ENCODE peak calls at places on chromosomes 7 and 10, in four cellular contexts. One of them, this sample, is unnamed.

GRCh38 chr7:17991866-17992648 is 35.6 kb downstream of the PRPS1L1 start:
- DNase-seq in K562: no peak
- DNase-seq in ovary: no peak
- DNase-seq in esophagus muscularis mucosa: no peak
- DNase-seq in this sample: no peak

GRCh38 chr10:15059914-15060313 is 16.2 kb downstream of the OLAH start:
- DNase-seq in K562: no peak
- DNase-seq in ovary: no peak
- DNase-seq in esophagus muscularis mucosa: no peak
- DNase-seq in this sample: no peak

GRCh38 chr10:132331259-132331955 is 586 bp upstream of the LRRC27 start:
- DNase-seq in K562: peak; percentile 99
- DNase-seq in ovary: no peak
- DNase-seq in esophagus muscularis mucosa: no peak
- DNase-seq in this sample: no peak

GRCh38 chr7:101898019-101898575 is 80.7 kb downstream of the CUX1 start:
- DNase-seq in K562: no peak
- DNase-seq in ovary: no peak
- DNase-seq in esophagus muscularis mucosa: no peak
- DNase-seq in this sample: no peak

GRCh38 chr10:2928219-2928840 is 139.0 kb upstream of the PFKP start:
- DNase-seq in K562: peak; percentile 76
- DNase-seq in ovary: peak; percentile 47
- DNase-seq in esophagus muscularis mucosa: no peak
- DNase-seq in this sample: peak; percentile 74

GRCh38 chr10:119253433-119254174 is 46.2 kb downstream of the GRK5 start:
- DNase-seq in K562: no peak
- DNase-seq in ovary: peak; percentile 87
- DNase-seq in esophagus muscularis mucosa: no peak
- DNase-seq in this sample: no peak

GRCh38 chr7:24877790-24878311 is 102.1 kb downstream of the OSBPL3 start:
- DNase-seq in K562: no peak
- DNase-seq in ovary: no peak
- DNase-seq in esophagus muscularis mucosa: no peak
- DNase-seq in this sample: no peak

GRCh38 chr7:38373155-38373554 is 99.7 kb upstream of the TARP start:
- DNase-seq in K562: no peak
- DNase-seq in ovary: no peak
- DNase-seq in esophagus muscularis mucosa: no peak
- DNase-seq in this sample: no peak

GRCh38 chr10:71596759-71597158 is 122.8 kb downstream of the C10orf105 start:
- DNase-seq in K562: no peak
- DNase-seq in ovary: no peak
- DNase-seq in esophagus muscularis mucosa: no peak
- DNase-seq in this sample: no peak

GRCh38 chr10:54660397-54660796 is 140.6 kb downstream of the PCDH15 start:
- DNase-seq in K562: no peak
- DNase-seq in ovary: no peak
- DNase-seq in esophagus muscularis mucosa: no peak
- DNase-seq in this sample: no peak

GRCh38 chr10:14700551-14700950 is 74.1 kb downstream of the FAM107B start:
- DNase-seq in K562: no peak
- DNase-seq in ovary: no peak
- DNase-seq in esophagus muscularis mucosa: no peak
- DNase-seq in this sample: no peak

GRCh38 chr7:6271091-6271658 is 1.2 kb downstream of the CYTH3 start:
- DNase-seq in K562: no peak
- DNase-seq in ovary: peak; percentile 41
- DNase-seq in esophagus muscularis mucosa: no peak
- DNase-seq in this sample: peak; percentile 55

GRCh38 chr7:43700059-43700501 is 29.2 kb downstream of the COA1 start:
- DNase-seq in K562: no peak
- DNase-seq in ovary: no peak
- DNase-seq in esophagus muscularis mucosa: no peak
- DNase-seq in this sample: no peak

GRCh38 chr7:100965051-100965722 is 4.2 kb upstream of the MUC12 start:
- DNase-seq in K562: peak; percentile 54
- DNase-seq in ovary: no peak
- DNase-seq in esophagus muscularis mucosa: no peak
- DNase-seq in this sample: no peak

GRCh38 chr7:47573758-47574472 is 8.0 kb downstream of the TNS3 start:
- DNase-seq in K562: no peak
- DNase-seq in ovary: peak; percentile 54
- DNase-seq in esophagus muscularis mucosa: no peak
- DNase-seq in this sample: peak; percentile 71

GRCh38 chr10:127577376-127577775 is 28.3 kb downstream of the NPS start:
- DNase-seq in K562: no peak
- DNase-seq in ovary: no peak
- DNase-seq in esophagus muscularis mucosa: no peak
- DNase-seq in this sample: no peak

GRCh38 chr7:141754939-141755338 is 9.0 kb upstream of the TAS2R3 start:
- DNase-seq in K562: peak; percentile 63
- DNase-seq in ovary: no peak
- DNase-seq in esophagus muscularis mucosa: no peak
- DNase-seq in this sample: no peak

GRCh38 chr10:6337382-6337781 is 134.7 kb downstream of the PFKFB3 start:
- DNase-seq in K562: no peak
- DNase-seq in ovary: no peak
- DNase-seq in esophagus muscularis mucosa: peak; percentile 60
- DNase-seq in this sample: no peak

GRCh38 chr7:155483245-155483644 is 25.3 kb downstream of the EN2 start:
- DNase-seq in K562: no peak
- DNase-seq in ovary: no peak
- DNase-seq in esophagus muscularis mucosa: no peak
- DNase-seq in this sample: no peak

GRCh38 chr7:44380831-44381493 is 55.6 kb upstream of the CAMK2B start:
- DNase-seq in K562: no peak
- DNase-seq in ovary: no peak
- DNase-seq in esophagus muscularis mucosa: peak; percentile 83
- DNase-seq in this sample: peak; percentile 17

GRCh38 chr10:105769248-105770184 is 1128.4 kb downstream of the SORCS3 start:
- DNase-seq in K562: no peak
- DNase-seq in ovary: no peak
- DNase-seq in esophagus muscularis mucosa: no peak
- DNase-seq in this sample: no peak

GRCh38 chr10:4663162-4663992 is 162.6 kb upstream of the AKR1E2 start:
- DNase-seq in K562: peak; percentile 22
- DNase-seq in ovary: peak; percentile 28
- DNase-seq in esophagus muscularis mucosa: no peak
- DNase-seq in this sample: peak; percentile 53

GRCh38 chr7:127891854-127892438 is 139.3 kb downstream of the LRRC4 start:
- DNase-seq in K562: no peak
- DNase-seq in ovary: no peak
- DNase-seq in esophagus muscularis mucosa: no peak
- DNase-seq in this sample: no peak

GRCh38 chr7:127890726-127891125 is 140.5 kb downstream of the LRRC4 start:
- DNase-seq in K562: no peak
- DNase-seq in ovary: no peak
- DNase-seq in esophagus muscularis mucosa: no peak
- DNase-seq in this sample: no peak

GRCh38 chr7:127891144-127891543 is 140.1 kb downstream of the LRRC4 start:
- DNase-seq in K562: no peak
- DNase-seq in ovary: no peak
- DNase-seq in esophagus muscularis mucosa: no peak
- DNase-seq in this sample: no peak

GRCh38 chr7:127893547-127893946 is 137.7 kb downstream of the LRRC4 start:
- DNase-seq in K562: no peak
- DNase-seq in ovary: no peak
- DNase-seq in esophagus muscularis mucosa: no peak
- DNase-seq in this sample: no peak

GRCh38 chr7:127892488-127893314 is 138.5 kb downstream of the LRRC4 start:
- DNase-seq in K562: peak; percentile 73
- DNase-seq in ovary: no peak
- DNase-seq in esophagus muscularis mucosa: no peak
- DNase-seq in this sample: no peak
- H3K36me3 ChIP-seq in K562: peaks cover 67% of the 10 kb centered on the region
- H3K36me3 ChIP-seq in ovary: no peaks in the 10 kb centered on the region
- H3K36me3 ChIP-seq in esophagus muscularis mucosa: peaks cover 23% of the 10 kb centered on the region
- H3K36me3 ChIP-seq in this sample: peaks cover 25% of the 10 kb centered on the region

DNA sequence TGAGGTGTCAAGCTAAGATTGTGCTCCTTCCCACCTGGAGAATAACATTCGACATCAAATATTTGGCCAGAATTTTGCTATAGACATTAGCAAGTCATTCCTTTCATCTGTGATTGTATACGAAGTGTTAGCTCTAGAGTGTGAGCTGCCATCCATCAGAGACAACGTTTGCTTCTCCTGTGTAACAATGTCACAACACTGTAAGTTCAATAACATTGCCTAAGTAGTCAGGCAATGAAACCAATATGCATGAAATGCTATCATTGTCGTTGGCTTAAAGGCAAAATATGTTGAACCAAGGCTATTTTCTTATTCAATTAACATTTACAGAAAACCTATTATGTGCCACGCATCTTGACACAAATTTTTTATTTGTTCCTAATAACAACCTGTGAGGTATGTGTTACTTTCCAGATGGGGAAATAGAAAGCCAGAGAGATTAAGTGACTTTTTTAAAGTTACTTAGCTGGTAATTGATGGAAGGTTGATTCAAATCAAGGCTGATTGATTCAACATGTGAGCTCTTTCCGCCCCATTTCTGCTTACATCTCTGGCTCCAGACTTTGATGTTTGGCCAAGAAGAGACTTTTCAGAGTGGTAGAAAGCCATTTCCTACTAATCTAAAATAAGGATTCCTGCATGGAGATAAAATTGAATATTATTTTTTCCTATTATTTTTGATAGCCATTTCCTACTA is 32.0 kb downstream of the BET1 start:
- DNase-seq in K562: no peak
- DNase-seq in ovary: no peak
- DNase-seq in esophagus muscularis mucosa: no peak
- DNase-seq in this sample: no peak
- TF ChIP-seq EP300 in K562: no peak
- TF ChIP-seq EP300 in ovary: no peak
- TF ChIP-seq EP300 in esophagus muscularis mucosa: no peak
- TF ChIP-seq EP300 in this sample: no peak

GRCh38 chr10:11611248-11612003 is at the start of gene USP6NL:
- DNase-seq in K562: peak; percentile 92
- DNase-seq in ovary: peak; percentile 90
- DNase-seq in esophagus muscularis mucosa: peak; percentile 94
- DNase-seq in this sample: peak; percentile 93
- TF ChIP-seq POLR2A in K562: peak; percentile 83
- TF ChIP-seq POLR2A in ovary: peak; percentile 28
- TF ChIP-seq POLR2A in esophagus muscularis mucosa: peak; percentile 22
- TF ChIP-seq POLR2A in this sample: no peak

GRCh38 chr10:73769396-73769795 is 12.5 kb upstream of the CHCHD1 start:
- DNase-seq in K562: no peak
- DNase-seq in ovary: no peak
- DNase-seq in esophagus muscularis mucosa: no peak
- DNase-seq in this sample: no peak

GRCh38 chr10:73772280-73773151 is 9.3 kb upstream of the CHCHD1 start:
- DNase-seq in K562: peak; percentile 94
- DNase-seq in ovary: peak; percentile 83
- DNase-seq in esophagus muscularis mucosa: peak; percentile 93
- DNase-seq in this sample: peak; percentile 80

GRCh38 chr10:73771722-73772279 is 10.0 kb upstream of the CHCHD1 start:
- DNase-seq in K562: no peak
- DNase-seq in ovary: peak; percentile 94
- DNase-seq in esophagus muscularis mucosa: peak; percentile 95
- DNase-seq in this sample: peak; percentile 85

GRCh38 chr10:73774637-73775036 is 7.2 kb upstream of the CHCHD1 start:
- DNase-seq in K562: peak; percentile 53
- DNase-seq in ovary: no peak
- DNase-seq in esophagus muscularis mucosa: no peak
- DNase-seq in this sample: no peak

GRCh38 chr10:73773152-73773879 is 8.5 kb upstream of the CHCHD1 start:
- DNase-seq in K562: no peak
- DNase-seq in ovary: no peak
- DNase-seq in esophagus muscularis mucosa: no peak
- DNase-seq in this sample: no peak
- H3K36me3 ChIP-seq in K562: peaks cover 74% of the 10 kb centered on the region
- H3K36me3 ChIP-seq in ovary: no peaks in the 10 kb centered on the region
- H3K36me3 ChIP-seq in esophagus muscularis mucosa: peaks cover 63% of the 10 kb centered on the region
- H3K36me3 ChIP-seq in this sample: peaks cover 65% of the 10 kb centered on the region

DNA sequence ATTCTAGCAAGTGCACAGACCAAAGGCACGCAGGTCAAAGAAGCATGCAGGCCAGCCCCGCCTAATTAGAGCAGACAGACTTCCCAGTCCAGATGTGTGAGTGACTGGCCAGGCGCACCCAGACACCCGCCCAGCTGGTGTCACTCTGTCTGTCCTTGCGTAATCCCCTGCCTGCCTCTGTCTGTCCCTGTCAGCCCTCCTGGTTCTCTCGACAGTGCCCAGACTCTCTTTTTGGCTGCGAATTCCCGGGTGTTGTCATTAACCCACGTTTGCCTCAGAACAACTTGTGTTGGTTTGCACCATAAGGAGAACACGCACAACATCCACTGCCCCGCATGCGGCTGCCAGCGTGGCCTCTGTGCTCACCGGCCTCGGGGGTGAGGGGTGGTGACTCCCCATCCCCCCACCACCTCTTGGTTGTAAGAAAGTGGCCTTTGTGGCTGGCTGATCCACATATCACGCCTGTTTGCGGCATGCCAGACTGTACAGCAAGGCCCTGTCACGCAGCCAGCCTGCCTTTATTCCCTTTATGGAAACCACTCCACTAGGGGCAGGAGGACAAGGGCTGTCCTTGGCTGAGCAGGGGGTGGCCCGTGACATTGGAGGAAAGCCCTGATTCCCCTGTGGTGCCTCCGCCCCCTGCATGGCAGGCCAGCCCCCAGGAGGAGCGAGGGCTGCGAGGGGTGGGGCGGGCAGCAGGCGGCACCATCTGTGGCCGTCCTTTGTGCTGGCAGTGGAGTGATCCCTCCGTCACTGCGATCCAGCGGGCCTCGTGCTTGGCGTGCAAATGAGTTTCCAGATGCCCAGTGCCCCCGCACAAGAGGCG is 72.8 kb upstream of the PPIF start:
- DNase-seq in K562: no peak
- DNase-seq in ovary: no peak
- DNase-seq in esophagus muscularis mucosa: peak; percentile 96
- DNase-seq in this sample: peak; percentile 52
- TF ChIP-seq EP300 in K562: no peak
- TF ChIP-seq EP300 in ovary: no peak
- TF ChIP-seq EP300 in esophagus muscularis mucosa: peak; percentile 71
- TF ChIP-seq EP300 in this sample: peak; percentile 93

GRCh38 chr7:158467562-158467961 is 120.1 kb downstream of the PTPRN2 start:
- DNase-seq in K562: no peak
- DNase-seq in ovary: no peak
- DNase-seq in esophagus muscularis mucosa: no peak
- DNase-seq in this sample: no peak
- TF ChIP-seq POLR2A in K562: no peak
- TF ChIP-seq POLR2A in ovary: no peak
- TF ChIP-seq POLR2A in esophagus muscularis mucosa: no peak
- TF ChIP-seq POLR2A in this sample: no peak

GRCh38 chr7:158784270-158784669 is 45.0 kb downstream of the ESYT2 start:
- DNase-seq in K562: no peak
- DNase-seq in ovary: no peak
- DNase-seq in esophagus muscularis mucosa: no peak
- DNase-seq in this sample: no peak
- H3K36me3 ChIP-seq in K562: peaks cover 84% of the 10 kb centered on the region
- H3K36me3 ChIP-seq in ovary: no peaks in the 10 kb centered on the region
- H3K36me3 ChIP-seq in esophagus muscularis mucosa: peaks cover 31% of the 10 kb centered on the region
- H3K36me3 ChIP-seq in this sample: peaks cover 58% of the 10 kb centered on the region

This sample was measured in stomach.